ENCODE peak calls at places on chromosomes 3 and 15, in six cellular contexts. W, Q, Y, V, X and R are unnamed samples.

GRCh38 chr3:171862993-171863521 is 19.9 kb downstream of the TMEM212 start:
- DNase-seq in Y (no peak), Q (no peak), V (no peak), X (no peak), W (peak; percentile 98), R (no peak)

GRCh38 chr15:31440754-31441298 is 114.2 kb downstream of the KLF13 start:
- DNase-seq in X (no peak), V (no peak), Q (no peak), W (peak; percentile 29), Y (peak; percentile 42), R (peak; percentile 64)

GRCh38 chr3:126051234-126051633 is 32.7 kb downstream of the SLC41A3 start:
- DNase-seq in V (no peak), Q (no peak), Y (no peak), W (no peak), X (no peak), R (no peak)

GRCh38 chr3:49663831-49664230 is 10.3 kb upstream of the APEH start:
- DNase-seq in V (no peak), W (no peak), Q (no peak), X (no peak), Y (no peak), R (no peak)

GRCh38 chr3:23041918-23042696 is 161.0 kb upstream of the UBE2E2 start:
- DNase-seq in Q (no peak), X (no peak), Y (no peak), V (no peak), W (no peak), R (no peak)

GRCh38 chr3:129016366-129016724 is 15.2 kb downstream of the EFCC1 start:
- DNase-seq in Q (no peak), X (peak; percentile 29), V (no peak), W (peak; percentile 45), Y (peak; percentile 63), R (peak; percentile 85)

GRCh38 chr3:71397046-71397445 is 186.5 kb downstream of the FOXP1 start:
- DNase-seq in Y (no peak), V (no peak), X (no peak), W (peak; percentile 54), Q (peak; percentile 5), R (peak; percentile 25)

GRCh38 chr15:96336643-96337353 is 6.3 kb downstream of the NR2F2 start:
- DNase-seq in X (peak; percentile 75), W (peak; percentile 62), Y (no peak), Q (no peak), V (no peak), R (peak; percentile 34)

GRCh38 chr3:9934235-9934621 is 594 bp downstream of the CRELD1 start:
- DNase-seq in X (no peak), W (no peak), Y (no peak), V (no peak), Q (no peak), R (no peak)

GRCh38 chr3:189071452-189071851 is 100.3 kb upstream of the TPRG1 start:
- DNase-seq in X (no peak), Q (no peak), Y (no peak), W (no peak), V (no peak), R (no peak)

GRCh38 chr3:169286992-169287391 is 376.5 kb downstream of the MECOM start:
- DNase-seq in W (no peak), V (no peak), Q (no peak), X (no peak), Y (no peak), R (no peak)

GRCh38 chr3:10459954-10460754 is 45.2 kb downstream of the ATP2B2 start:
- DNase-seq in Q (no peak), V (no peak), W (peak; percentile 59), Y (peak; percentile 36), X (no peak), R (peak; percentile 16)

GRCh38 chr15:78303729-78304486 is 4.5 kb upstream of the SKIC8 start:
- DNase-seq in W (no peak), Y (peak; percentile 20), Q (no peak), V (no peak), X (no peak), R (no peak)

GRCh38 chr3:78734048-78734637 is 1033.7 kb downstream of the ROBO1 start:
- DNase-seq in V (no peak), W (no peak), Y (no peak), Q (no peak), X (no peak), R (no peak)

GRCh38 chr3:93992211-93992610 is 12.3 kb downstream of the ARL13B start:
- DNase-seq in W (no peak), V (no peak), X (no peak), Y (no peak), Q (no peak), R (no peak)

GRCh38 chr3:10463191-10464067 is 42.0 kb downstream of the ATP2B2 start:
- DNase-seq in Y (no peak), W (no peak), V (no peak), Q (no peak), X (no peak), R (no peak)

GRCh38 chr15:40906947-40907802 is 12.9 kb downstream of the VPS18 start:
- DNase-seq in V (no peak), X (no peak), Q (no peak), W (peak; percentile 89), Y (peak; percentile 74), R (peak; percentile 75)

GRCh38 chr3:146404451-146404850 is 64.9 kb downstream of the PLSCR2 start:
- DNase-seq in Q (no peak), X (no peak), V (no peak), W (no peak), Y (no peak), R (no peak)

GRCh38 chr15:75420698-75421097 is 30.8 kb downstream of the SIN3A start:
- DNase-seq in Q (no peak), Y (no peak), X (no peak), W (peak; percentile 65), V (no peak), R (no peak)

GRCh38 chr15:98611808-98612207 is 36.5 kb upstream of the IGF1R start:
- DNase-seq in V (no peak), Q (no peak), Y (no peak), W (no peak), X (no peak), R (no peak)

GRCh38 chr3:133700351-133700750 is 38.6 kb upstream of the TOPBP1 start:
- DNase-seq in V (peak; percentile 70), Q (no peak), W (no peak), Y (no peak), X (no peak), R (no peak)

GRCh38 chr3:27883266-27883665 is 161.1 kb upstream of the EOMES start:
- DNase-seq in W (no peak), X (no peak), Y (no peak), Q (no peak), V (no peak), R (no peak)

GRCh38 chr15:83061680-83062079 is 5.4 kb downstream of the BTBD1 start:
- DNase-seq in V (no peak), W (no peak), X (no peak), Q (no peak), Y (no peak), R (no peak)

GRCh38 chr15:65766422-65767263 is 25.4 kb downstream of the DENND4A start:
- DNase-seq in X (no peak), V (no peak), Q (no peak), Y (no peak), W (peak; percentile 30), R (no peak)
- TF ChIP-seq POLR2AphosphoS5 in X (no peak), V (no peak), Q (no peak), Y (no peak), W (no peak), R (peak; percentile 20)

GRCh38 chr15:92638709-92639365 is 16.7 kb downstream of the FAM174B start:
- DNase-seq in W (no peak), Q (no peak), V (no peak), Y (peak; percentile 68), X (peak; percentile 82), R (peak; percentile 19)
- H3K27ac ChIP-seq in W (no peak overlapping the region), Q (peak overlapping the region; percentile 86), V (no peak overlapping the region), Y (peak overlapping the region; percentile 91), X (peak overlapping the region; percentile 92), R (peak overlapping the region; percentile 74)

GRCh38 chr3:46989146-46989810 is 9.8 kb downstream of the NBEAL2 start:
- DNase-seq in Q (no peak), X (no peak), V (no peak), Y (no peak), W (no peak), R (no peak)
- TF ChIP-seq POLR2AphosphoS5 in Q (no peak), X (no peak), V (no peak), Y (no peak), W (no peak), R (no peak)

GRCh38 chr3:141050913-141051632 is at the start of gene SPSB4:
- DNase-seq in X (no peak), W (peak; percentile 27), Y (no peak), Q (no peak), V (no peak), R (peak; percentile 21)
- H3K27ac ChIP-seq in X (no peak within 1 kb of the TSS), W (no peak within 1 kb of the TSS), Y (no peak within 1 kb of the TSS), Q (no peak within 1 kb of the TSS), V (no peak within 1 kb of the TSS), R (no peak within 1 kb of the TSS)

GRCh38 chr3:107431298-107432012 is 54.2 kb downstream of the CCDC54 start:
- DNase-seq in Y (peak; percentile 61), V (no peak), W (peak; percentile 45), X (peak; percentile 75), Q (no peak), R (peak; percentile 68)
- TF ChIP-seq POLR2AphosphoS5 in Y (peak; percentile 53), V (peak; percentile 64), W (no peak), X (peak; percentile 45), Q (no peak), R (peak; percentile 48)

DNA sequence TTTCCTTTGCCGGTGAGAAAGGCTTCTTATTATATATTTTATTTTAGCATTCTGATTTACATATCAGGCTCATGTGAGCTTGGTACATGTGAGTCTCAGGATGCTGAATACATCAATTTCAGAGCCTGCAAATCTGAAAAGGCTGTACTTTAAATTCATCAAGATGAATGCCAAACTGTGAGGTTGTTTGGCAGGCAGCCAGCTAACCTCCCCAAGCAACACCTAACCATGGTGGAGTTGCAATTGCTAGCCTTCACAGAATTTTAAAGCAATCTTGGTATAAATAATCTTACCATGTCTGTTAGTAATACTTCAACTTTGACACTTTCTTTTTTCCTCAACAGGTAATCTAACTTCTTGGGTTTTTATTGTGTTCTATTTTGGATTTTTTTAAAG is 252.5 kb downstream of the CDIN1 start:
- DNase-seq in X (no peak), Y (peak; percentile 32), W (no peak), V (no peak), Q (no peak), R (no peak)
- H3K27ac ChIP-seq in X (no peak overlapping the region), Y (no peak overlapping the region), W (no peak overlapping the region), V (no peak overlapping the region), Q (no peak overlapping the region), R (no peak overlapping the region)